ENCODE peak calls at places on chromosomes 16 and 17, in four cellular contexts. Q, T, H and B are unnamed samples.
A peak's percentile ranks its signal among the peaks of the same experiment; 100 is the strongest.

GRCh38 chr16:31211960-31212359 is 2.0 kb upstream of the TRIM72 start:
- DNase-seq in Q (no peak), H (no peak), T (no peak), B (no peak)

GRCh38 chr17:83176272-83176955 is 97.0 kb downstream of the METRNL start:
- DNase-seq in Q (no peak), T (no peak), H (no peak), B (no peak)

GRCh38 chr17:12896386-12896785 is 107.1 kb downstream of the ARHGAP44 start:
- DNase-seq in Q (no peak), T (no peak), H (no peak), B (no peak)

GRCh38 chr17:50117202-50118040 is 12.5 kb downstream of the SAMD14 start:
- DNase-seq in T (peak; percentile 80), Q (peak; percentile 92), H (peak; percentile 75), B (peak; percentile 63)

GRCh38 chr17:52383493-52384100 is 225.1 kb upstream of the CA10 start:
- DNase-seq in T (peak; percentile 63), H (no peak), Q (peak; percentile 87), B (no peak)

GRCh38 chr16:79047337-79047736 is 553.2 kb downstream of the MAF start:
- DNase-seq in Q (no peak), T (no peak), H (no peak), B (no peak)

GRCh38 chr16:15967223-15967546 is 17.8 kb downstream of the ABCC1 start:
- DNase-seq in Q (no peak), H (no peak), T (no peak), B (no peak)

GRCh38 chr16:68756250-68757051 is 19.4 kb downstream of the CDH1 start:
- DNase-seq in H (no peak), T (no peak), Q (no peak), B (peak; percentile 40)

GRCh38 chr16:28623172-28623711 is 13.4 kb upstream of the SULT1A1 start:
- DNase-seq in H (no peak), Q (no peak), T (no peak), B (peak; percentile 42)

GRCh38 chr16:58733248-58733670 is 857 bp downstream of the GOT2 start:
- DNase-seq in H (no peak), T (no peak), Q (no peak), B (no peak)

GRCh38 chr16:58730724-58731370 is 3.3 kb downstream of the GOT2 start:
- DNase-seq in Q (no peak), T (no peak), H (no peak), B (no peak)

GRCh38 chr16:58732545-58733247 is 1.4 kb downstream of the GOT2 start:
- DNase-seq in Q (no peak), T (no peak), H (no peak), B (no peak)

GRCh38 chr16:58733671-58734458 is at the start of gene GOT2:
- DNase-seq in T (peak; percentile 90), H (peak; percentile 83), Q (peak; percentile 91), B (peak; percentile 77)

DNA sequence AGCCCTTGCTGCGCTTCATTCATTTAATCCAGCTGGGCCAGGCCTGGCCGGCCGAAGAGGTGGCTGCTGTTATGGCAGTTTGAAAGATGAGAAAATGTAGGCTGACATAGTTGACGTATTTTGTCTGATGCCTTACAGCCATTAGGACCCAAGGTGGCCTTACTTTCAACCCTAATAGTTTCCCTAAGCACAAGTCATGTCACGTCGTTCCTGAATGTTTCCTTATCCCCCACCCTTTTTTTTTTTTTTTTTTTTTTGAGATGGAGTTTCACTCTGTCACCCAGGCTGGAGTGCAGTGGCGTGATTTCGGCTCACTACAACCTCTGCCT is 307 bp upstream of the GOT2 start:
- DNase-seq in H (no peak), T (no peak), Q (no peak), B (no peak)
- TF ChIP-seq CTCF in H (no peak), T (no peak), Q (no peak), B (no peak)

DNA sequence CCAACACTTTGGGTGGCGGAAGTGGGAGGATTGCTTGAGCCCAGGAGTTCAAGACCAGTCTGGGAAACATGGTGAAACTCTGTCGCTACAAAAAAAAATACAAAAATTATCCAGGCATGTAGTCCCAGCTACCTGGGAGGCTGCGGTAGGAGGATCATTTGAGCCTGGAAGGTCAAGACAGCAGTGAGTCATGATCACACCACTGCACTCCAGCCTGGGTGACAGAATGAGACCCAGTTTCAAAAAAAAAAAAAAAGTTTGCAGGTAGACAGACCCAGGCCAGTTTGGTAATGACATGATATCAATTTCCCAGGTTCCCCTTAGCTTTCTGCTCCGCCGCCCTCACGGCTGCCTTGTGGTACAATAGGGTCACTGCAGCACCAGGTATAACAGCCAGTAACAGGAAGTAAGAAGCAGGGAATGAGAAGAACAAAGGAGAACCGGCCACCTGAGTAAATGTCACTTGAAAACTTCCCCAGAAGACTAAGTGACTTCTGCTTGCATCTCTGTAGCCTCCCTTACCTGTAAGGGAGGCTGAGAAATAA is 201.2 kb upstream of the HSBP1 start:
- DNase-seq in Q (no peak), H (no peak), T (no peak), B (no peak)
- TF ChIP-seq CTCF in Q (no peak), H (no peak), T (no peak), B (no peak)

GRCh38 chr16:11346700-11347319 is 1.6 kb downstream of the RMI2 start:
- DNase-seq in H (no peak), T (no peak), Q (no peak), B (no peak)

GRCh38 chr16:11340710-11341109 is 4.5 kb upstream of the RMI2 start:
- DNase-seq in T (no peak), H (no peak), Q (no peak), B (no peak)

GRCh38 chr16:11341371-11341770 is 3.9 kb upstream of the RMI2 start:
- DNase-seq in H (no peak), Q (no peak), T (no peak), B (no peak)

GRCh38 chr16:11345040-11345862 is at the start of gene RMI2:
- DNase-seq in H (peak; percentile 97), T (peak; percentile 93), Q (peak; percentile 99), B (peak; percentile 92)

DNA sequence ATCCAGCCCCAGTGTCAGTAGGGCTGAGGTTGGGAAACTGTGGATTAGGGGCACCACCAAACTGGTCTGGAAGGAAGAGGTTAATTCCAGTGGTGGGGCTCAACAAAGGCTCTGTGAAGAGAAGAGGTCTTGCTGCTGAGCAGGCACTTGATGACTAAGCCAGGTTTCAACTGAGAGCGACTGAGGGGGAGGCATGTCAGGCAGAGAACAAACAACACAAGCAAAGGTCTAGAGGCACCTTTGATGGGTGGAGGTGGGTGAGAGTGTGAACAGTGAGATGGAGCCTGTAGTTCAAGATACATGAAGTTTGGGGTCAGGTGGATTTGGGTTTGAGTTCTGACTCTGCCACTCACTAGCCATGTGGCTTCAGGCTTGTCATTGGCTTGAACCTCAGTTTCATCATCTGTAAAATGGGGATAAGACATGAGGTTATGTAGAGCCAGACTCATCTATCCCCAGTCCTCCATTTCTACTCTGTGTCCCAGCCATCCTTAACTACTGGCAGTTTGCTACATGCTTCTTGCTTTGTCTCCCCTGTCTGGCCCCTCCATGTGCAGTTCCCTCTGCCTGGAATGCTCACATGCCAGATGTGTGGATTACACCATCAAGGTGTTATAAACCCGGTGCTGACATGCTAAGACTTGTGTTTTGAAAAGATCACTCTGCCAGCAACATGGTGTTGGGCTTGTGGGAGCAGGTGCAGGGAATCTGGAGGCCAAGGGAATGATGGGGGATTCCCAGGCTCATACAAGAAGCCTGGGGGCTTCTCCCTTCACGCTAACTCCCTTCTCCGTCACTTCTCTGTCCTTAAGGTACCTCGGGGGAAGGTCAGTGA is 3.0 kb upstream of the RMI2 start:
- DNase-seq in H (no peak), Q (no peak), T (no peak), B (no peak)
- TF ChIP-seq CTCF in H (no peak), Q (no peak), T (no peak), B (no peak)

DNA sequence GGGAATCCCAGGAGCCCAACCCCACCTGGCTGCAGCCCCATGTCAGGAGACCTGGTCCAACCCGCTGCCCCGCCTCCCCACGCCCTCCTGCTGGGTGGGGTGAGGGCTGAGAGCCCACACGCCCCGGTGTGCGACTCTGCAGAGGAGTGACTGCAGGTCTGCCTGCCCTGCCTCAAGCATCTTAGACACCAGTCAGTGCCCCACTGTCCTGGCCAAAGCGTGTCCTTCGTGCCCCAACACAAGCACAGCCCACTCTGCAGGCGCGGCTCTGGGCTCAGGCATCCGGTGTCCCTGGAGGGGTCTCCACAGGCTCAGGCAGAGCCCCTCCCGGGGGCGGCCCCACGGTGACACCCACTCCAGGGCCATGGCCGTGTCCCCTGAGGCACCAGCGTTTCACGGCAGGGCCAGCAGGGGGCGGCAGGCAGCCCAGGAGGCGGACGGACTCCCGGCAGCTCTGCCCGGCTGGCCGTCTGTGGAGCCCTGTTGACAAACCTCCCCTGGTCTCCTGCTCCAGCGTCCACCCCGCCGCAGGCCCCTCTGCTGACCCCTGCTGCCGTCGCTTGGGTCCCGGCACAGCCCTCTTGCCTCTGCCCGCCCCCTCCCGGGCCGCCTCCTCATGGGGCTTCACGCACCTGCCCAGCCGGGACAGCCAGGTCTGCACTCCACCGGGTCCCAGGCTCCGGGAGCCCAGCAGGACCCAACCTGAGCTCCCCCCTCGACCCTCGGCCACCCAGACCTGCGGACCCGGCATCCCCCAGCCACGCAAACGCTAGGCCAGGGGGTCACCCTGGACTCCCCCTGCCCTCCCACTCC is 8.6 kb upstream of the UBE2I start:
- DNase-seq in Q (peak; percentile 84), T (peak; percentile 93), H (no peak), B (peak; percentile 83)
- TF ChIP-seq CTCF in Q (peak; percentile 82), T (peak; percentile 86), H (peak; percentile 80), B (no peak)